ENCODE peak calls at places on chromosomes 6 and 20, in five cellular contexts. One of them, this sample, is unnamed.
A peak's percentile ranks its signal among the peaks of the same experiment; 100 is the strongest.

GRCh38 chr6:37320649-37321048 is 33.1 kb upstream of the RNF8 start:
- DNase-seq in HepG2: no peak
- DNase-seq in GM12878: no peak
- DNase-seq in NT2/D1: peak; percentile 22
- DNase-seq in H1: no peak
- DNase-seq in this sample: no peak

GRCh38 chr6:128368213-128369000 is 152.0 kb downstream of the PTPRK start:
- DNase-seq in HepG2: no peak
- DNase-seq in GM12878: no peak
- DNase-seq in NT2/D1: no peak
- DNase-seq in H1: no peak
- DNase-seq in this sample: no peak

GRCh38 chr6:149046822-149047246 is 270.7 kb upstream of the TAB2 start:
- DNase-seq in HepG2: no peak
- DNase-seq in GM12878: no peak
- DNase-seq in NT2/D1: no peak
- DNase-seq in H1: no peak
- DNase-seq in this sample: no peak

GRCh38 chr6:92050216-92050615 is 1369.1 kb downstream of the EPHA7 start:
- DNase-seq in HepG2: no peak
- DNase-seq in GM12878: no peak
- DNase-seq in NT2/D1: no peak
- DNase-seq in H1: no peak
- DNase-seq in this sample: no peak

GRCh38 chr6:56890683-56891429 is 64.1 kb upstream of the BEND6 start:
- DNase-seq in HepG2: no peak
- DNase-seq in GM12878: peak; percentile 92
- DNase-seq in NT2/D1: no peak
- DNase-seq in H1: no peak
- DNase-seq in this sample: no peak

GRCh38 chr6:40436685-40437604 is 150.2 kb downstream of the LRFN2 start:
- DNase-seq in HepG2: no peak
- DNase-seq in GM12878: no peak
- DNase-seq in NT2/D1: no peak
- DNase-seq in H1: no peak
- DNase-seq in this sample: no peak

GRCh38 chr6:37860226-37860839 is 40.8 kb downstream of the ZFAND3 start:
- DNase-seq in HepG2: peak; percentile 53
- DNase-seq in GM12878: no peak
- DNase-seq in NT2/D1: peak; percentile 1
- DNase-seq in H1: no peak
- DNase-seq in this sample: peak; percentile 17

GRCh38 chr6:31401403-31401802 is 2.0 kb upstream of the MICA start:
- DNase-seq in HepG2: peak; percentile 69
- DNase-seq in GM12878: no peak
- DNase-seq in NT2/D1: no peak
- DNase-seq in H1: no peak
- DNase-seq in this sample: no peak

GRCh38 chr6:64467656-64468055 is 832.1 kb downstream of the PHF3 start:
- DNase-seq in HepG2: no peak
- DNase-seq in GM12878: no peak
- DNase-seq in NT2/D1: no peak
- DNase-seq in H1: no peak
- DNase-seq in this sample: no peak

GRCh38 chr6:148888853-148889252 is 142.0 kb downstream of the UST start:
- DNase-seq in HepG2: no peak
- DNase-seq in GM12878: no peak
- DNase-seq in NT2/D1: no peak
- DNase-seq in H1: no peak
- DNase-seq in this sample: no peak

GRCh38 chr6:71289802-71290175 is 1.2 kb downstream of the OGFRL1 start:
- DNase-seq in HepG2: no peak
- DNase-seq in GM12878: no peak
- DNase-seq in NT2/D1: no peak
- DNase-seq in H1: no peak
- DNase-seq in this sample: no peak

GRCh38 chr6:71287926-71288227 is 734 bp upstream of the OGFRL1 start:
- DNase-seq in HepG2: no peak
- DNase-seq in GM12878: peak; percentile 65
- DNase-seq in NT2/D1: no peak
- DNase-seq in H1: no peak
- DNase-seq in this sample: no peak

GRCh38 chr6:71289039-71289801 is 609 bp downstream of the OGFRL1 start:
- DNase-seq in HepG2: no peak
- DNase-seq in GM12878: no peak
- DNase-seq in NT2/D1: no peak
- DNase-seq in H1: peak; percentile 70
- DNase-seq in this sample: peak; percentile 36

GRCh38 chr6:71287038-71287437 is 1.6 kb upstream of the OGFRL1 start:
- DNase-seq in HepG2: no peak
- DNase-seq in GM12878: no peak
- DNase-seq in NT2/D1: no peak
- DNase-seq in H1: no peak
- DNase-seq in this sample: no peak

DNA sequence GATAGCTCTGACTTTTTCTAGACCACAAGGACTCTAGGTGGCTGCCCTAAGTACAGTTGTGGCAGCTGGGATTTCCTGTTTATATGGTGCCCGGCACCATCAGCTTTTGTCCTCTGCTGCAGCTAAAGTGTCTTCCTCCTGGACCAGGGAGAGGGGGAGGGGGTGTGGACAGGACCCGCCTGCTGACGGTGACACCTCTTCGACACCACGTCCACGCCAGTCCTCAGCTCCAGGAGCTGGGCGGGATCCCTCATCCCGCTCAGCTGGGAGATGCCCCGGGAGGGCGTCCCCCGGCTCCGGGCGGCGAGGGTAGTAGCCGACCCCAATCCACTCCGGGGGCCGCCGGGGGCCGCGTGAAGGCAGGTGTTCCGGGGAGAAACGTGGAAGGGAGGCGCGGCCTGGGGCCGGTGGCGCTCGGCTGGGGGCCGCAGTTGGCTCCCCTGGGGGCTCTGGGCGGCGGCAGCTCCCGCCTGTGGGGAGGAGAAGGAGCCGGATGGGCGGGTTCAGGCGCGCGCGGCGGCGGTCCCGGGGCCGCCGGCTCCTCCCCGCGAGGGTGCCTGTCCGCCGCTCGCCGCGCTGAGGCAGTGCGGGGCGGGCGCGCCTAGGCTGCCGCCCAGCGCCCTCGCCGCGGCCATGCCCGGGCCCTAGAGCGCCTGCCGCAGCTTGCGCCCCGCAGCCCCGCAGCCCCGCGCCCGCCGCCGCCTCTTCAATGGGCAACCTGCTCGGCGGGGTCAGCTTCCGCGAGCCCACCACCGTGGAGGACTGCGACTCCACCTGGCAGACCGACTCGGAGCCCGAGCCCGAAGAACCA is at the start of gene OGFRL1:
- DNase-seq in HepG2: peak; percentile 14
- DNase-seq in GM12878: no peak
- DNase-seq in NT2/D1: no peak
- DNase-seq in H1: peak; percentile 72
- DNase-seq in this sample: peak; percentile 86
- TF ChIP-seq SUZ12 in HepG2: no peak
- TF ChIP-seq SUZ12 in GM12878: no peak
- TF ChIP-seq SUZ12 in NT2/D1: no peak
- TF ChIP-seq SUZ12 in H1: no peak
- TF ChIP-seq SUZ12 in this sample: no peak

GRCh38 chr20:52410182-52410647 is 218.6 kb upstream of the ZFP64 start:
- DNase-seq in HepG2: no peak
- DNase-seq in GM12878: no peak
- DNase-seq in NT2/D1: no peak
- DNase-seq in H1: no peak
- DNase-seq in this sample: no peak

GRCh38 chr20:52405417-52405816 is 213.8 kb upstream of the ZFP64 start:
- DNase-seq in HepG2: no peak
- DNase-seq in GM12878: no peak
- DNase-seq in NT2/D1: no peak
- DNase-seq in H1: no peak
- DNase-seq in this sample: no peak

GRCh38 chr20:52411611-52412010 is 220.0 kb upstream of the ZFP64 start:
- DNase-seq in HepG2: no peak
- DNase-seq in GM12878: no peak
- DNase-seq in NT2/D1: no peak
- DNase-seq in H1: no peak
- DNase-seq in this sample: no peak

GRCh38 chr20:52410746-52411317 is 219.3 kb upstream of the ZFP64 start:
- DNase-seq in HepG2: no peak
- DNase-seq in GM12878: no peak
- DNase-seq in NT2/D1: no peak
- DNase-seq in H1: no peak
- DNase-seq in this sample: no peak
- TF ChIP-seq SUZ12 in HepG2: no peak
- TF ChIP-seq SUZ12 in GM12878: no peak
- TF ChIP-seq SUZ12 in NT2/D1: no peak
- TF ChIP-seq SUZ12 in H1: no peak
- TF ChIP-seq SUZ12 in this sample: no peak

GRCh38 chr6:125741336-125741735 is 8.1 kb upstream of the HEY2 start:
- DNase-seq in HepG2: no peak
- DNase-seq in GM12878: no peak
- DNase-seq in NT2/D1: no peak
- DNase-seq in H1: no peak
- DNase-seq in this sample: no peak

GRCh38 chr6:125742433-125743120 is 6.9 kb upstream of the HEY2 start:
- DNase-seq in HepG2: no peak
- DNase-seq in GM12878: no peak
- DNase-seq in NT2/D1: no peak
- DNase-seq in H1: no peak
- DNase-seq in this sample: no peak

GRCh38 chr6:125742024-125742423 is 7.4 kb upstream of the HEY2 start:
- DNase-seq in HepG2: no peak
- DNase-seq in GM12878: no peak
- DNase-seq in NT2/D1: no peak
- DNase-seq in H1: no peak
- DNase-seq in this sample: no peak

GRCh38 chr6:125739364-125739763 is 10.1 kb upstream of the HEY2 start:
- DNase-seq in HepG2: no peak
- DNase-seq in GM12878: no peak
- DNase-seq in NT2/D1: no peak
- DNase-seq in H1: no peak
- DNase-seq in this sample: no peak

GRCh38 chr6:125738276-125738675 is 11.2 kb upstream of the HEY2 start:
- DNase-seq in HepG2: no peak
- DNase-seq in GM12878: no peak
- DNase-seq in NT2/D1: no peak
- DNase-seq in H1: no peak
- DNase-seq in this sample: no peak
- TF ChIP-seq SUZ12 in HepG2: no peak
- TF ChIP-seq SUZ12 in GM12878: no peak
- TF ChIP-seq SUZ12 in NT2/D1: no peak
- TF ChIP-seq SUZ12 in H1: no peak
- TF ChIP-seq SUZ12 in this sample: no peak

DNA sequence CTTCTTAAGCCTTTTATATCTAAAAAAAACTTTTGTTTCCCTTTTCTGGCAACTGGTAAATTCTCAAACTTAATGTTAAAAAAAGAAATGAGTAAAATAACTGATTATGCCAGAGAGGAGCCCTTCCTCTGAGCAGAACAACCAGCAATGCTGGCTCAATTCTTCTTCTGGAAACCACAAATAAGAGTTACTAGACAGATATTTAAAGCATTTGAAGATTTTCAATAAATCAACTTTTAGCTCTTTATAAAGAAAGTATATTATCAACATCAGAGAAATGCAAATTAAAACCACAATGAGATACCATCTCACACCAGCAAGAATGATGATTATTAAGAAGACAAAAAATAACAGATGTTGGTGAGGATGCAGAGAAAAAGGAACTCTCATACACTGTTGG is 61.1 kb upstream of the TCF21 start:
- DNase-seq in HepG2: no peak
- DNase-seq in GM12878: no peak
- DNase-seq in NT2/D1: no peak
- DNase-seq in H1: no peak
- DNase-seq in this sample: no peak
- TF ChIP-seq SUZ12 in HepG2: no peak
- TF ChIP-seq SUZ12 in GM12878: no peak
- TF ChIP-seq SUZ12 in NT2/D1: no peak
- TF ChIP-seq SUZ12 in H1: no peak
- TF ChIP-seq SUZ12 in this sample: no peak

GRCh38 chr20:60851826-60852704 is 400.0 kb upstream of the CDH4 start:
- DNase-seq in HepG2: peak; percentile 8
- DNase-seq in GM12878: no peak
- DNase-seq in NT2/D1: peak; percentile 39
- DNase-seq in H1: peak; percentile 72
- DNase-seq in this sample: peak; percentile 26
- TF ChIP-seq SUZ12 in HepG2: no peak
- TF ChIP-seq SUZ12 in GM12878: no peak
- TF ChIP-seq SUZ12 in NT2/D1: no peak
- TF ChIP-seq SUZ12 in H1: no peak
- TF ChIP-seq SUZ12 in this sample: no peak

DNA sequence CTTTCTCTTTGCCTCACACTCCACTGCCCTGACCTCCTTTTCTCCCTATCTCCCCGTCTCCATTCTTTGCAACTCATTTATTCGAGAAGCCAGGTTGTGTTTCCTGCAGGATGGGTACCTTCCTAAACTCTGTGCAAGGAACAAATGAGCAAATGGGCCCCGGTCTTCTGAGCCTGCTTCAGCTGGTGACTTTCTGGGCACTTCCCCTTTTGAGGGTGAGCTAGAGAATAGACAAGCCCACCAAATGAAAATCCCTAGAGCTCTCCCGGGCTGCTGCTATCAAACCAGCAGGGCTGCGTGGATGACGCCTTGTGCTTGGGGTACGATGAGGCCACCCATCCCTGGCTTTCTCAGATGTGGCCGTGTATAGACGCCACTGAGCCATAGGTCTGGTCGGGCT is 91.0 kb upstream of the FOXA2 start:
- DNase-seq in HepG2: no peak
- DNase-seq in GM12878: no peak
- DNase-seq in NT2/D1: no peak
- DNase-seq in H1: no peak
- DNase-seq in this sample: no peak
- TF ChIP-seq SUZ12 in HepG2: no peak
- TF ChIP-seq SUZ12 in GM12878: no peak
- TF ChIP-seq SUZ12 in NT2/D1: no peak
- TF ChIP-seq SUZ12 in H1: no peak
- TF ChIP-seq SUZ12 in this sample: no peak

GRCh38 chr6:160000280-160000704 is 31.4 kb downstream of the IGF2R start:
- DNase-seq in HepG2: no peak
- DNase-seq in GM12878: no peak
- DNase-seq in NT2/D1: no peak
- DNase-seq in H1: no peak
- DNase-seq in this sample: no peak
- TF ChIP-seq SUZ12 in HepG2: no peak
- TF ChIP-seq SUZ12 in GM12878: no peak
- TF ChIP-seq SUZ12 in NT2/D1: no peak
- TF ChIP-seq SUZ12 in H1: no peak
- TF ChIP-seq SUZ12 in this sample: no peak

GRCh38 chr6:46491789-46492547 is 719 bp upstream of the RCAN2 start:
- DNase-seq in HepG2: peak; percentile 6
- DNase-seq in GM12878: no peak
- DNase-seq in NT2/D1: no peak
- DNase-seq in H1: peak; percentile 74
- DNase-seq in this sample: peak; percentile 42
- TF ChIP-seq SUZ12 in HepG2: no peak
- TF ChIP-seq SUZ12 in GM12878: no peak
- TF ChIP-seq SUZ12 in NT2/D1: no peak
- TF ChIP-seq SUZ12 in H1: no peak
- TF ChIP-seq SUZ12 in this sample: no peak

This sample was measured in HEK293T.